ENCODE peak calls at places on chromosomes 11 and 22, in ten cellular contexts. P is ovary; K is substantia nigra; N is CD8-positive, alpha-beta memory T cell; J is HFF-Myc; C is AG08395; D is Calu3; S is T follicular helper cell; Z is IMR-90; X is T1000. M is an unnamed sample.

GRCh38 chr22:17777005-17777716 is 2.9 kb upstream of the BID start:
- DNase-seq in S (peak), D (no peak), P (no peak), N (peak), C (no peak), X (no peak), J (no peak), Z (no peak), K (no peak), M (no peak)

GRCh38 chr11:130383363-130384168 is 44.8 kb downstream of the ADAMTS8 start:
- DNase-seq in S (no peak), N (no peak), X (peak), P (no peak), C (peak), K (no peak), Z (peak), J (peak), D (peak), M (peak)

GRCh38 chr11:97965849-97966646 is 1054.7 kb upstream of the CNTN5 start:
- DNase-seq in X (peak), K (no peak), D (no peak), P (no peak), N (no peak), S (no peak), C (peak), J (peak), Z (peak), M (peak)

GRCh38 chr22:46843691-46844297 is 81.3 kb downstream of the TBC1D22A start:
- DNase-seq in C (peak), K (no peak), P (no peak), N (no peak), D (no peak), S (no peak), X (no peak), Z (peak), J (no peak), M (peak)

GRCh38 chr11:134293119-134294113 is 17.2 kb downstream of the GLB1L3 start:
- DNase-seq in N (no peak), P (no peak), X (no peak), C (no peak), S (no peak), K (no peak), Z (no peak), J (no peak), D (no peak), M (no peak)

GRCh38 chr22:37328017-37328416 is 45.7 kb downstream of the CYTH4 start:
- DNase-seq in Z (peak), N (no peak), J (peak), D (peak), X (peak), C (peak), S (no peak), K (no peak), P (no peak), M (peak)

GRCh38 chr11:128415539-128415938 is 171.8 kb downstream of the ETS1 start:
- DNase-seq in Z (peak), S (no peak), P (no peak), C (no peak), N (no peak), D (no peak), J (no peak), X (no peak), K (no peak), M (no peak)

GRCh38 chr11:113533425-113533698 is 58.2 kb upstream of the DRD2 start:
- DNase-seq in X (no peak), C (no peak), Z (no peak), P (no peak), S (no peak), K (no peak), N (no peak), D (no peak), J (no peak), M (no peak)

GRCh38 chr11:64564947-64565889 is 25.8 kb upstream of the SLC22A12 start:
- DNase-seq in X (no peak), C (no peak), P (no peak), N (no peak), K (no peak), S (no peak), D (no peak), J (no peak), Z (no peak), M (no peak)

GRCh38 chr11:108906329-108906728 is 241.5 kb downstream of the DDX10 start:
- DNase-seq in K (no peak), C (no peak), D (no peak), J (peak), S (no peak), Z (peak), N (no peak), X (no peak), P (no peak), M (peak)

GRCh38 chr11:15327786-15328231 is 213.1 kb downstream of the INSC start:
- DNase-seq in Z (peak), P (peak), J (no peak), K (peak), C (no peak), D (peak), N (no peak), X (peak), S (no peak), M (peak)